ENCODE peak calls at places on chromosomes 12 and 14, in ten cellular contexts. Y is activated CD4-positive, alpha-beta T cell treated with anti-CD3 and anti-CD28 coated beads, Interleukin-2, amount 10 ng/mL, durations not matched to agents 7 days and 5 days; K is cardiac fibroblast; D is nephron progenitor cell; O is ELR; P is neural crest cell; N is foreskin fibroblast; H is KG1; Q is EL; F is HFFc6. Z is an unnamed sample.

GRCh38 chr12:96421014-96421413 is 20.8 kb upstream of the CDK17 start:
- DNase-seq in H (no peak), D (no peak), O (no peak), Y (peak), F (no peak), Q (no peak), P (no peak), N (no peak), K (no peak), Z (no peak)

GRCh38 chr12:75714462-75715322 is 203.3 kb upstream of the KRR1 start:
- DNase-seq in Q (no peak), O (peak), N (no peak), D (no peak), F (no peak), H (no peak), P (no peak), Y (no peak), K (no peak), Z (no peak)

GRCh38 chr12:59874781-59875180 is 279.0 kb downstream of the SLC16A7 start:
- DNase-seq in D (no peak), O (no peak), H (no peak), P (no peak), K (no peak), N (no peak), F (no peak), Q (no peak), Y (no peak), Z (no peak)

GRCh38 chr14:52080817-52081755 is 12.2 kb upstream of the NID2 start:
- DNase-seq in D (peak), N (peak), F (peak), H (no peak), P (no peak), O (peak), Y (no peak), Q (peak), K (peak), Z (no peak)

GRCh38 chr14:55645845-55646832 is 66.1 kb downstream of the KTN1 start:
- DNase-seq in Q (no peak), F (no peak), P (no peak), D (no peak), K (no peak), N (no peak), H (no peak), O (no peak), Y (no peak), Z (no peak)

GRCh38 chr14:79836577-79836976 is 374.7 kb downstream of the DIO2 start:
- DNase-seq in F (no peak), Q (peak), P (no peak), Y (no peak), D (no peak), H (no peak), N (no peak), K (peak), O (no peak), Z (no peak)

GRCh38 chr12:754871-755562 is 2.6 kb downstream of the WNK1 start:
- DNase-seq in H (peak), P (no peak), D (no peak), N (peak), F (peak), Q (peak), O (peak), K (peak), Y (peak), Z (peak)

GRCh38 chr12:57740656-57741412 is 2.3 kb upstream of the AGAP2 start:
- DNase-seq in P (no peak), Q (no peak), H (no peak), K (no peak), Y (peak), F (no peak), D (no peak), O (no peak), N (no peak), Z (no peak)

GRCh38 chr14:29350496-29350895 is 577.2 kb downstream of the PRKD1 start:
- DNase-seq in K (no peak), O (no peak), Q (no peak), Y (no peak), P (no peak), H (no peak), D (no peak), N (no peak), F (no peak), Z (no peak)

GRCh38 chr12:57611116-57611809 is at the start of gene ARHGEF25:
- DNase-seq in N (peak), K (peak), D (peak), H (no peak), F (no peak), O (peak), Y (peak), P (peak), Q (peak), Z (peak)

Z was measured in HEK293T.